ENCODE peak calls at places on chromosomes 2 and 18, in ten cellular contexts. L, J, T, D, H, Z, K, X, E and Q are unnamed samples.

GRCh38 chr2:168006538-168006937 is 240.9 kb downstream of the STK39 start:
- DNase-seq in T (no peak), K (no peak), H (no peak), D (no peak), X (no peak), E (no peak), J (no peak), Z (no peak), L (no peak), Q (no peak)

GRCh38 chr2:167966937-167967913 is 280.2 kb downstream of the STK39 start:
- DNase-seq in D (no peak), E (no peak), K (no peak), L (no peak), X (no peak), H (no peak), T (no peak), Z (no peak), J (no peak), Q (no peak)

GRCh38 chr2:71926860-71927756 is 220.6 kb downstream of the CYP26B1 start:
- DNase-seq in K (no peak), H (no peak), L (no peak), D (no peak), Z (no peak), T (no peak), J (no peak), X (no peak), E (no peak), Q (no peak)

GRCh38 chr2:111049792-111050640 is 70.7 kb upstream of the BCL2L11 start:
- DNase-seq in D (peak; percentile 44), T (no peak), X (peak; percentile 21), E (peak; percentile 31), K (no peak), J (no peak), L (no peak), Z (no peak), H (no peak), Q (no peak)

GRCh38 chr2:227460079-227460485 is 11.9 kb upstream of the AGFG1 start:
- DNase-seq in K (peak; percentile 64), Z (no peak), D (no peak), X (peak; percentile 97), T (no peak), L (no peak), E (no peak), H (no peak), J (peak; percentile 33), Q (peak; percentile 75)

GRCh38 chr18:38305941-38306340 is 740.3 kb upstream of the CELF4 start:
- DNase-seq in T (no peak), E (no peak), X (no peak), Z (no peak), L (no peak), J (no peak), H (no peak), K (no peak), D (no peak), Q (no peak)

GRCh38 chr2:18645315-18645714 is 55.9 kb upstream of the NT5C1B start:
- DNase-seq in D (no peak), E (no peak), T (no peak), Z (no peak), J (no peak), L (no peak), H (no peak), K (peak; percentile 8), X (no peak), Q (no peak)

GRCh38 chr2:65349863-65350262 is 82.5 kb downstream of the SPRED2 start:
- DNase-seq in L (peak; percentile 74), K (peak; percentile 47), D (no peak), H (peak; percentile 71), T (peak; percentile 68), Z (peak; percentile 55), X (peak; percentile 79), E (peak; percentile 76), J (no peak), Q (peak; percentile 91)

GRCh38 chr2:100270381-100271146 is 51.7 kb downstream of the LONRF2 start:
- DNase-seq in Z (no peak), E (no peak), X (no peak), T (no peak), L (no peak), J (no peak), D (no peak), H (no peak), K (no peak), Q (no peak)

GRCh38 chr2:17879137-17879912 is 858 bp downstream of the KCNS3 start:
- DNase-seq in E (peak; percentile 87), T (peak; percentile 74), K (peak; percentile 68), Z (peak; percentile 57), J (no peak), H (no peak), X (peak; percentile 52), L (peak; percentile 65), D (peak; percentile 68), Q (peak; percentile 94)

GRCh38 chr18:38586327-38586726 is 1020.7 kb upstream of the CELF4 start:
- DNase-seq in E (no peak), T (no peak), K (no peak), D (no peak), X (no peak), Z (no peak), L (no peak), H (no peak), J (no peak), Q (no peak)

GRCh38 chr2:18456026-18456425 is 104.4 kb downstream of the RDH14 start:
- DNase-seq in J (no peak), L (no peak), K (no peak), H (no peak), Z (no peak), D (no peak), X (peak; percentile 41), E (no peak), T (no peak), Q (no peak)

GRCh38 chr2:206774871-206775270 is 9.5 kb downstream of the FASTKD2 start:
- DNase-seq in Z (no peak), L (no peak), T (no peak), D (no peak), K (no peak), X (no peak), H (no peak), E (no peak), J (no peak), Q (no peak)

GRCh38 chr18:74506405-74507119 is 10.4 kb downstream of the CNDP2 start:
- DNase-seq in X (no peak), J (no peak), L (no peak), H (no peak), D (no peak), T (no peak), Z (no peak), K (no peak), E (no peak), Q (no peak)

GRCh38 chr2:171318463-171318934 is 115.3 kb downstream of the METTL8 start:
- DNase-seq in H (no peak), J (no peak), K (no peak), Z (no peak), T (no peak), X (peak; percentile 56), D (no peak), L (no peak), E (peak; percentile 31), Q (peak; percentile 52)

GRCh38 chr2:232523682-232524597 is 2.0 kb upstream of the CHRND start:
- DNase-seq in T (peak; percentile 37), D (no peak), X (peak; percentile 28), H (no peak), Z (no peak), J (no peak), L (no peak), K (peak; percentile 12), E (peak; percentile 20), Q (peak; percentile 60)

GRCh38 chr2:71150082-71150816 is 19.8 kb downstream of the MPHOSPH10 start:
- DNase-seq in X (no peak), Z (no peak), L (no peak), H (no peak), E (no peak), T (no peak), J (no peak), D (no peak), K (no peak), Q (no peak)

GRCh38 chr2:209970711-209971110 is 31.7 kb upstream of the RPE start:
- DNase-seq in D (no peak), K (no peak), Z (no peak), E (no peak), J (no peak), L (no peak), H (no peak), X (no peak), T (no peak), Q (no peak)

GRCh38 chr2:229159405-229159804 is 111.7 kb downstream of the PID1 start:
- DNase-seq in T (no peak), K (no peak), H (no peak), J (no peak), D (no peak), L (no peak), X (no peak), E (no peak), Z (no peak), Q (no peak)

GRCh38 chr18:61893304-61893970 is 630 bp upstream of the RNF152 start:
- DNase-seq in D (no peak), H (peak; percentile 52), L (peak; percentile 45), X (peak; percentile 48), Z (peak; percentile 69), E (peak; percentile 55), T (peak; percentile 61), J (no peak), K (no peak), Q (peak; percentile 47)

GRCh38 chr18:48951448-48952286 is 902 bp upstream of the SMAD7 start:
- DNase-seq in H (no peak), K (peak; percentile 61), Z (peak; percentile 92), T (peak; percentile 91), L (peak; percentile 86), X (peak; percentile 89), E (peak; percentile 90), J (peak; percentile 74), D (peak; percentile 88), Q (peak; percentile 89)

GRCh38 chr18:76388891-76389423 is 106.1 kb downstream of the ZNF516 start:
- DNase-seq in L (no peak), X (no peak), Z (no peak), D (no peak), H (no peak), K (no peak), E (no peak), T (no peak), J (no peak), Q (no peak)
- H3K4me1 ChIP-seq in L (peaks cover 18% of the 10 kb centered on the region), X (no peaks in the 10 kb centered on the region), Z (no peaks in the 10 kb centered on the region), D (no peaks in the 10 kb centered on the region), H (no peaks in the 10 kb centered on the region), K (no peaks in the 10 kb centered on the region), E (peaks cover 8% of the 10 kb centered on the region), T (peaks cover 25% of the 10 kb centered on the region), J (peaks cover 21% of the 10 kb centered on the region), Q (no peaks in the 10 kb centered on the region)

GRCh38 chr2:235293060-235293459 is 200.8 kb upstream of the AGAP1 start:
- DNase-seq in T (no peak), X (no peak), J (no peak), Z (no peak), E (no peak), H (no peak), K (no peak), L (no peak), D (no peak), Q (no peak)
- TF ChIP-seq CTCF in T (no peak), X (no peak), J (no peak), Z (no peak), E (no peak), H (no peak), K (no peak), L (no peak), D (no peak), Q (no peak)

GRCh38 chr18:76519156-76519549 is 24.1 kb upstream of the ZNF516 start:
- DNase-seq in J (no peak), H (no peak), K (no peak), E (no peak), L (no peak), X (peak; percentile 22), D (no peak), T (no peak), Z (no peak), Q (no peak)
- H3K4me3 ChIP-seq in J (no peak overlapping the region), H (no peak overlapping the region), K (no peak overlapping the region), E (no peak overlapping the region), L (no peak overlapping the region), X (peak overlapping the region; percentile 32), D (peak overlapping the region; percentile 38), T (peak overlapping the region; percentile 38), Z (no peak overlapping the region), Q (no peak overlapping the region)

GRCh38 chr18:30713299-30713698 is 329.2 kb downstream of the DSC3 start:
- DNase-seq in L (no peak), X (no peak), H (no peak), E (no peak), K (peak; percentile 68), T (no peak), D (no peak), Z (no peak), J (no peak), Q (no peak)
- H3K4me1 ChIP-seq in L (no peaks in the 10 kb centered on the region), X (no peaks in the 10 kb centered on the region), H (no peaks in the 10 kb centered on the region), E (no peaks in the 10 kb centered on the region), K (peaks cover 12% of the 10 kb centered on the region), T (no peaks in the 10 kb centered on the region), D (no peaks in the 10 kb centered on the region), Z (no peaks in the 10 kb centered on the region), J (no peaks in the 10 kb centered on the region), Q (no peaks in the 10 kb centered on the region)